ENCODE peak calls at places on chromosomes 4 and X, in four cellular contexts. H, G, X and T are unnamed samples.

GRCh38 chr4:188110036-188110435 is 633 bp upstream of the TRIML2 start:
- DNase-seq in H (no peak), X (no peak), G (no peak), T (no peak)

GRCh38 chrX:43618376-43619205 is 37.5 kb upstream of the MAOA start:
- DNase-seq in X (peak; percentile 45), G (no peak), H (no peak), T (no peak)

GRCh38 chr4:1226167-1226514 is 22.8 kb downstream of the CTBP1 start:
- DNase-seq in X (no peak), G (no peak), H (peak; percentile 76), T (no peak)

GRCh38 chrX:53682885-53683555 is 3.5 kb downstream of the HUWE1 start:
- DNase-seq in H (no peak), X (no peak), G (no peak), T (peak; percentile 62)

GRCh38 chrX:47212381-47213293 is 5.8 kb upstream of the CDK16 start:
- DNase-seq in X (no peak), H (no peak), G (no peak), T (no peak)

GRCh38 chr4:74037076-74037475 is 1.4 kb downstream of the CXCL3 start:
- DNase-seq in H (no peak), X (peak; percentile 55), G (no peak), T (no peak)

GRCh38 chr4:25915359-25915716 is 1.3 kb downstream of the SMIM20 start:
- DNase-seq in X (no peak), H (no peak), G (no peak), T (no peak)

GRCh38 chr4:150694438-150694837 is 112.5 kb downstream of the MAB21L2 start:
- DNase-seq in H (no peak), G (no peak), X (no peak), T (no peak)

GRCh38 chr4:76147454-76148141 is 599 bp downstream of the NUP54 start:
- DNase-seq in X (peak; percentile 73), H (no peak), G (peak; percentile 87), T (peak; percentile 70)

GRCh38 chrX:56783450-56783831 is 54.4 kb downstream of the NBDY start:
- DNase-seq in H (peak; percentile 78), G (no peak), X (peak; percentile 87), T (peak; percentile 88)

GRCh38 chr4:142671516-142671915 is 174.6 kb downstream of the INPP4B start:
- DNase-seq in G (no peak), X (no peak), H (no peak), T (no peak)
- TF ChIP-seq CTCF in G (no peak), X (no peak), H (no peak), T (no peak)

DNA sequence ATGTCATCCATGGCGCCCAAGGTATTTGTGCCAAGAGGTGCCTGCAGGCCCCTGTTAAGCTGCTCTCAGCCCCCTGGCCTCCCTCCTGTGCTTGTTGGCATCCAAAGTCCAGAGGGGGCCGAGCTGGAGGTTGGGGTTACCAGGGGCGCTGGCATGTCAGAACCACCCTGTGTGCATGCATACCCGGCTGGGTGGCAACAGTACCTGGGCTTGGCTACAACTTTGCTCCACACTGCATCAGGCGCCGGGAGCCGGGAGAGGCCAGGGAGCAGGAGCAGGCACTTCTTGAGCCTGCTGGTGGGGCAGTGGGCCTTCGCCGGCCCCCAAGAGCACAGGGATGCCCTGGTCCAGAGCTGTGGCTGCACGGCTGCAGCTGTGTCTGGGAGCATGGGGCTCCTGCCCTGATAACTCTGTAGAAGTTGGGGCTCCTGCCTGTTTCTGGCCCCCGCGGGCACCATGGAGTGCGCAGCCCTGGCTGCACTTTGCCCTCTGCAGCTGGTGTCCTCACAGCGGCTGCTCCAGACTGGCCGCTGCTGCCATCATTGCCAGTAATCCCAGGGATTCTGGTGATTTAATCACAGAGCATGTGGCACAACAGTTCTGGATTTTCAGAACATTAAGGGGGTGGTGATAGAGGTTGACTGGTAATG is 130.3 kb downstream of the ARHGAP10 start:
- DNase-seq in H (no peak), X (no peak), G (peak; percentile 63), T (no peak)
- H3K4me1 ChIP-seq in H (no peaks in the 10 kb centered on the region), X (no peaks in the 10 kb centered on the region), G (no peaks in the 10 kb centered on the region), T (peaks cover 58% of the 10 kb centered on the region)

DNA sequence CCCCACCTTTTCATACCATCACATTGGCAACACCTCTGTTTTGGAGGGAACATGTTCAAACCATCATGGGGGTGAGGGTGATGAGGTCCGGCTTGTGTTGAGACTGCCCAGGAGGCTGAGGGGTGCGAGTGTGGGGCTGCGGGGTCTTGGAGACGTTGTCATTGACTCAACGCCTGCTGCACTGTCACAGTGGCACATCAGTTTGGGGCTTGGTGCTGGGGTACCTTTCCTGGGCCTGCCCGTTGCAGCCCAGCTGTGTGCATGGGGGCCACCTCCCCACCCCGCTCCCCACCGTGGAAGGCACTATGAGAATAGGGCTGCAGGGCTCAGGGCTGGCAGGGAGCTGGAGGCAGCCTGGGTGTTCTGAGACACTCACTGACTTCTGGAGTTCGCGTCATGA is 2.3 kb downstream of the HTRA3 start:
- DNase-seq in G (peak; percentile 64), H (no peak), X (no peak), T (no peak)
- H3K4me3 ChIP-seq in G (no peak overlapping the region), H (peak overlapping the region; percentile 60), X (no peak overlapping the region), T (no peak overlapping the region)

GRCh38 chr4:48227662-48228061 is 42.0 kb downstream of the TEC start:
- DNase-seq in H (no peak), G (no peak), X (no peak), T (no peak)

GRCh38 chr4:48225368-48226141 is 44.1 kb downstream of the TEC start:
- DNase-seq in X (no peak), H (no peak), G (no peak), T (no peak)

GRCh38 chr4:48222491-48222890 is 47.1 kb downstream of the TEC start:
- DNase-seq in X (no peak), G (no peak), H (no peak), T (no peak)

GRCh38 chr4:48226199-48226598 is 43.4 kb downstream of the TEC start:
- DNase-seq in G (no peak), X (no peak), H (no peak), T (no peak)

GRCh38 chr4:48223633-48224295 is 45.9 kb downstream of the TEC start:
- DNase-seq in X (no peak), H (no peak), G (no peak), T (no peak)
- TF ChIP-seq CTCF in X (no peak), H (no peak), G (no peak), T (no peak)

GRCh38 chr4:2257361-2258001 is 4.4 kb downstream of the MXD4 start:
- DNase-seq in H (peak; percentile 57), X (peak; percentile 15), G (peak; percentile 61), T (peak; percentile 8)

GRCh38 chr4:2256156-2256731 is 5.7 kb downstream of the MXD4 start:
- DNase-seq in G (peak; percentile 75), X (peak; percentile 18), H (peak; percentile 66), T (peak; percentile 23)

GRCh38 chr4:2256781-2257191 is 5.1 kb downstream of the MXD4 start:
- DNase-seq in H (peak; percentile 68), X (peak; percentile 18), G (peak; percentile 72), T (peak; percentile 71)

GRCh38 chr4:2254665-2255500 is 7.0 kb downstream of the MXD4 start:
- DNase-seq in X (peak; percentile 14), H (peak; percentile 53), G (peak; percentile 57), T (peak; percentile 45)

GRCh38 chr4:2255501-2256155 is 6.3 kb downstream of the MXD4 start:
- DNase-seq in X (peak; percentile 17), H (peak; percentile 59), G (peak; percentile 45), T (peak; percentile 65)
- H3K4me1 ChIP-seq in X (peaks cover 8% of the 10 kb centered on the region), H (no peaks in the 10 kb centered on the region), G (peaks cover 44% of the 10 kb centered on the region), T (peaks cover 67% of the 10 kb centered on the region)